ENCODE peak calls at places on chromosomes 1 and 21, in nine cellular contexts. Z is body of pancreas, H is fibroblast of the aortic adventitia, T is foreskin fibroblast, N is BJ, I is RWPE1, E is IMR-90, A is cardiac fibroblast, J is HCT116. P is an unnamed sample.

GRCh38 chr1:158145173-158145719 is 35.4 kb upstream of the CD1D start:
- DNase-seq in J (no peak), I (peak; percentile 41), A (peak; percentile 95), Z (peak; percentile 73), H (peak; percentile 92), E (peak; percentile 57), T (peak; percentile 93), N (peak; percentile 52), P (peak; percentile 60)

GRCh38 chr1:22763479-22764200 is 53.0 kb downstream of the EPHB2 start:
- DNase-seq in H (no peak), I (no peak), A (no peak), Z (no peak), E (peak; percentile 25), J (no peak), T (no peak), N (no peak), P (no peak)

GRCh38 chr1:210516092-210516491 is 187.4 kb downstream of the HHAT start:
- DNase-seq in N (no peak), J (no peak), A (no peak), Z (no peak), H (no peak), E (no peak), T (no peak), I (no peak), P (no peak)

GRCh38 chr1:111988743-111989453 is 570 bp downstream of the KCND3 start:
- DNase-seq in Z (peak; percentile 47), H (no peak), J (no peak), N (no peak), E (no peak), I (no peak), T (peak; percentile 11), A (no peak), P (no peak)

GRCh38 chr1:94677714-94678113 is 136.2 kb upstream of the F3 start:
- DNase-seq in T (no peak), E (no peak), I (no peak), N (no peak), A (no peak), Z (no peak), J (no peak), H (no peak), P (no peak)

GRCh38 chr1:62794047-62794446 is 10.1 kb downstream of the ATG4C start:
- DNase-seq in E (no peak), A (no peak), J (no peak), N (no peak), H (no peak), T (no peak), I (no peak), Z (no peak), P (no peak)

GRCh38 chr1:184624051-184624450 is 130.6 kb downstream of the EDEM3 start:
- DNase-seq in J (no peak), N (no peak), E (no peak), Z (no peak), H (peak; percentile 15), T (peak; percentile 60), A (no peak), I (peak; percentile 51), P (peak; percentile 81)

GRCh38 chr21:16302851-16303282 is 573.1 kb downstream of the USP25 start:
- DNase-seq in Z (peak; percentile 24), T (peak; percentile 33), A (peak; percentile 66), E (peak; percentile 12), J (no peak), N (no peak), H (peak; percentile 77), I (no peak), P (no peak)

GRCh38 chr1:204670152-204670927 is 15.2 kb downstream of the LRRN2 start:
- DNase-seq in E (peak; percentile 39), I (no peak), Z (no peak), N (peak; percentile 3), T (peak; percentile 64), A (peak; percentile 63), J (no peak), H (peak; percentile 77), P (peak; percentile 21)

DNA sequence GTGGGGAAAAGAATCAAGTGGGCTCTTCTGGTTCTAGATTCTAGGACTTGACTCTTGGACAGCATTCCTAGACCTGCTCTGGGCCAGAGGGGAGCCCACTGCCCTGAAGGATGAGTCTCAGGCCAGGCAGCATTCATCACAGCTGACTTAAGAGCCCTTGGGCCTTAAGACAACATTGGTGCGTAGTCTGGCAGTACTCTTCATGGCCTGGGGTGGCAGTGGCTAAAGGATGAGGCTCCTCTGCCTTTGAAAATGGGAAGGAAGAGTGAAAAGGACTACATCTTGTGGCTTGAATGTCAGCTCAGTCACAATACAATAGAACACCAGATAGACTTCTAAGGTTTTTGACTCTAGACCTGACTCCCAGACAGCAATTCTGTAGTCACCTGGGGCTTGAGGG is 1415.1 kb upstream of the PRMT6 start:
- DNase-seq in I (no peak), N (no peak), Z (no peak), A (no peak), J (no peak), E (no peak), H (no peak), T (no peak), P (no peak)
- TF ChIP-seq CTCF in I (no peak), N (no peak), Z (no peak), A (no peak), J (no peak), E (no peak), H (no peak), T (no peak), P (no peak)

GRCh38 chr1:44296067-44296466 is 59.0 kb downstream of the ERI3 start:
- DNase-seq in Z (no peak), A (no peak), N (no peak), T (no peak), I (no peak), H (no peak), J (no peak), E (no peak), P (no peak)

GRCh38 chr1:44292641-44293040 is 62.4 kb downstream of the ERI3 start:
- DNase-seq in A (no peak), H (no peak), I (no peak), E (no peak), Z (no peak), T (no peak), N (no peak), J (no peak), P (no peak)

GRCh38 chr1:44296794-44297193 is 58.3 kb downstream of the ERI3 start:
- DNase-seq in Z (no peak), N (no peak), E (no peak), H (no peak), J (no peak), A (no peak), I (no peak), T (no peak), P (no peak)

GRCh38 chr1:44294588-44295007 is 60.5 kb downstream of the ERI3 start:
- DNase-seq in Z (peak; percentile 31), E (peak; percentile 79), T (peak; percentile 90), N (peak; percentile 46), H (peak; percentile 92), J (peak; percentile 2), A (peak; percentile 79), I (no peak), P (no peak)

DNA sequence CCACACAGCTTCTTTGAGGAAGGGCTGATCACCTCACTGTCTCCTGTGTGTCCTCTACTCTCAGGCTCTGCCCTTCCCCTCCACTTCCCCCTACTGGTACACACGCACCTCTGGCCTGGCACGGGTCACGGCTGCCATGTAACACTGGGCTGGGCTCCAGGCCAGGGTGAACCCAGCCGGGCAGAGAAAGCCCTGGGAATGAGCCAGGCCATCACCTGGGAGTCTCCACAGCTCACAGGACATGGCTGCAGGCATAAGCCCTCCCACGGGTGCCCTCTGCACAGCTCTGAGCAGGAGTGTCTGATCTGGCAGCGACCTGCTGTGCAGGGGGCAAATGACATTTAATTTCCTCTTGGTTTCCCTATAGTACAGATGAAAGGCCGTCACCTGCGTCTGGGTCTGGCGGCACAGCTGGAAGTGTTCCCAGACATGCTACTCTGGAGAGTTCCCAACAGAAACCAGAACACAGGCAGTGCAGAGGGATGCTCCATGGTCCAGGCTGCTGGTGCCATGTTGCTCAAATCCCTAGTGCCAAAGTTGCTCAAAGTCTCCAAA is 61.2 kb downstream of the ERI3 start:
- DNase-seq in I (no peak), Z (peak; percentile 96), J (no peak), E (no peak), T (no peak), N (no peak), A (no peak), H (no peak), P (no peak)
- TF ChIP-seq CTCF in I (no peak), Z (peak; percentile 59), J (peak; percentile 1), E (no peak), T (no peak), N (no peak), A (no peak), H (no peak), P (no peak)

GRCh38 chr1:105874621-105875020 is 1181.9 kb upstream of the PRMT6 start:
- DNase-seq in N (no peak), T (no peak), H (no peak), I (no peak), Z (no peak), A (no peak), J (no peak), E (no peak), P (no peak)

GRCh38 chr1:105872761-105873286 is 1183.7 kb upstream of the PRMT6 start:
- DNase-seq in J (no peak), E (no peak), I (no peak), H (no peak), T (no peak), N (no peak), Z (no peak), A (no peak), P (no peak)
- TF ChIP-seq CTCF in J (no peak), E (no peak), I (no peak), H (no peak), T (no peak), N (no peak), Z (no peak), A (no peak), P (no peak)

GRCh38 chr21:24369751-24370150 is 1237.5 kb downstream of the MRPL39 start:
- DNase-seq in H (no peak), T (no peak), N (no peak), I (no peak), E (peak; percentile 2), A (no peak), Z (no peak), J (no peak), P (no peak)

GRCh38 chr21:24369278-24369677 is 1238.0 kb downstream of the MRPL39 start:
- DNase-seq in A (no peak), T (no peak), H (no peak), I (no peak), Z (no peak), N (no peak), E (no peak), J (no peak), P (no peak)

DNA sequence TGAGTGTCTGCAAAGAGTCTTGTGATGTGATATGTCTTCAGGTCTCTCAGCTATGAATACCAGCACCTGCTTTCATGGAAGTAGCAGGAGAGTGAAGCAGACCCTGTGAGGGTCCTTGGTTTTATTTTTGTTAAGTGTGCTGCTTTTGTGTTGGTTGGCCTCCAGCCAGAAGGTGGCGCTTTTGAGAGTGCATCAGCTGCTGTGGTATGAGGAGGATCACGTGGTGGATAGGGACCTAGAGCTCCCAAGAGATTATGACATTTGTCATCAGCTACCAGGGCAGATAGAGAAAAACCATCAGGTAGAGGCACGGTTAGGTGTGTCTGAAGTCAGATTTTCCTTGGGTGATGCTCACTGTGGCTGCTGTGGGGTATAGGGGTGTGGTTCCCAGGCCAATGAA is 1232.1 kb downstream of the MRPL39 start:
- DNase-seq in H (no peak), J (no peak), T (no peak), E (no peak), N (no peak), Z (no peak), I (no peak), A (no peak), P (peak; percentile 5)
- TF ChIP-seq CTCF in H (no peak), J (no peak), T (no peak), E (no peak), N (no peak), Z (no peak), I (no peak), A (no peak), P (peak; percentile 29)

P was measured in foreskin keratinocyte.